ENCODE peak calls at places on chromosomes 2 and 18, in five cellular contexts. J, Y, B, G and I are unnamed samples.

GRCh38 chr2:237919593-237919992 is 47.2 kb upstream of the UBE2F start:
- DNase-seq in B (no peak), J (no peak), G (no peak), Y (no peak), I (no peak)

GRCh38 chr2:238945433-238946150 is 97.7 kb downstream of the TWIST2 start:
- DNase-seq in J (peak), B (no peak), G (peak), Y (peak), I (no peak)

GRCh38 chr2:104412384-104412783 is 441.5 kb upstream of the POU3F3 start:
- DNase-seq in J (no peak), B (peak), Y (no peak), G (peak), I (peak)

GRCh38 chr18:77254711-77255110 is 5.1 kb downstream of the GALR1 start:
- DNase-seq in J (no peak), B (no peak), G (peak), Y (no peak), I (no peak)

GRCh38 chr2:62297642-62298010 is 101.7 kb downstream of the B3GNT2 start:
- DNase-seq in B (no peak), Y (no peak), G (peak), J (peak), I (no peak)

GRCh38 chr2:189347540-189347939 is 93.7 kb upstream of the WDR75 start:
- DNase-seq in J (peak), G (peak), Y (no peak), B (peak), I (peak)

GRCh38 chr2:1557467-1557820 is 144.2 kb downstream of the TPO start:
- DNase-seq in J (no peak), B (no peak), Y (peak), G (no peak), I (no peak)

GRCh38 chr18:58668897-58669296 is 2.4 kb upstream of the MALT1 start:
- DNase-seq in J (no peak), Y (no peak), G (no peak), B (no peak), I (no peak)

GRCh38 chr2:176107731-176108181 is 676 bp downstream of the HOXD11 start:
- DNase-seq in G (no peak), B (no peak), Y (peak), J (no peak), I (no peak)

GRCh38 chr2:38602136-38602731 is 494 bp downstream of the HNRNPLL start:
- DNase-seq in Y (peak), G (peak), J (no peak), B (peak), I (no peak)

GRCh38 chr2:178392215-178392614 is 58.8 kb downstream of the PRKRA start:
- DNase-seq in B (no peak), G (no peak), J (peak), Y (no peak), I (no peak)

GRCh38 chr18:69250305-69251151 is 150.2 kb upstream of the DOK6 start:
- DNase-seq in J (peak), G (no peak), B (peak), Y (no peak), I (no peak)

GRCh38 chr2:45274190-45274926 is 265.1 kb upstream of the SIX2 start:
- DNase-seq in J (no peak), G (peak), Y (no peak), B (no peak), I (no peak)

GRCh38 chr2:40131061-40131704 is 320.7 kb downstream of the SLC8A1 start:
- DNase-seq in Y (no peak), G (no peak), B (no peak), J (no peak), I (no peak)

GRCh38 chr2:1407950-1408695 is 5.1 kb upstream of the TPO start:
- DNase-seq in Y (no peak), J (no peak), B (no peak), G (no peak), I (no peak)

GRCh38 chr18:46411862-46412690 is 244.9 kb downstream of the LOXHD1 start:
- DNase-seq in J (peak), G (peak), Y (no peak), B (no peak), I (no peak)

GRCh38 chr18:74390900-74391299 is 66.2 kb downstream of the DIPK1C start:
- DNase-seq in Y (no peak), B (no peak), G (no peak), J (no peak), I (no peak)

GRCh38 chr2:241120440-241120839 is 18.4 kb upstream of the MTERF4 start:
- DNase-seq in G (no peak), B (no peak), Y (no peak), J (no peak), I (no peak)

GRCh38 chr2:99960724-99961566 is 181.4 kb downstream of the AFF3 start:
- DNase-seq in Y (no peak), B (no peak), J (no peak), G (no peak), I (no peak)

GRCh38 chr2:84694088-84694622 is 177.9 kb downstream of the DNAH6 start:
- DNase-seq in Y (no peak), B (no peak), G (peak), J (no peak), I (no peak)

GRCh38 chr2:52821631-52822030 is 946.0 kb upstream of the CHAC2 start:
- DNase-seq in Y (no peak), G (peak), B (peak), J (peak), I (no peak)
- TF ChIP-seq CTCF in Y (no peak), G (peak), B (peak), J (no peak), I (no peak)

GRCh38 chr2:25257931-25258771 is 83.6 kb downstream of the DNMT3A start:
- DNase-seq in Y (no peak), J (no peak), B (no peak), G (peak), I (no peak)
- TF ChIP-seq CTCF in Y (no peak), J (no peak), B (no peak), G (peak), I (no peak)

GRCh38 chr2:137910641-137911040 is 53.6 kb upstream of the HNMT start:
- DNase-seq in G (peak), Y (no peak), J (peak), B (peak), I (no peak)
- TF ChIP-seq CTCF in G (peak), Y (no peak), J (peak), B (peak), I (no peak)

GRCh38 chr18:42614619-42615293 is 500.7 kb downstream of the RIT2 start:
- DNase-seq in J (peak), B (no peak), G (no peak), Y (no peak), I (no peak)

DNA sequence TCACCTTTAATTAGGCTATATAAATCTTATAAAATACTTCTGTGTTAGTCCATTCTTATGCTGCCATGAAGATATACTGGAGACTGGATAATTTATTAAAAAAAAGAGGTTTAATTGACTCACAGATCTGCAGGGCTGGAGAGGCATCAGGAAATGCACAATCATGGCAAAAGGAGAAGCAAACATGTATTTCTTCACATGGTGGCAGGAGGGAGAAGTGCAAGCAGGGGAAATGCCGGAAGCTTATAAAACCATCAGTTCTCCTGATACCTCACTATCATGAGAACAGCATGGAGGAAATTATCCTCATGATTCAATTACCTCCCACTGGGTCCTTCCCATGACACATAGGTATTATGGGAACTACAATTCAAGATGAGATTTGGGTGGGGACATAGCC is 504.4 kb downstream of the RIT2 start:
- DNase-seq in B (no peak), G (no peak), J (no peak), Y (no peak), I (no peak)
- TF ChIP-seq CTCF in B (no peak), G (no peak), J (no peak), Y (no peak), I (no peak)

DNA sequence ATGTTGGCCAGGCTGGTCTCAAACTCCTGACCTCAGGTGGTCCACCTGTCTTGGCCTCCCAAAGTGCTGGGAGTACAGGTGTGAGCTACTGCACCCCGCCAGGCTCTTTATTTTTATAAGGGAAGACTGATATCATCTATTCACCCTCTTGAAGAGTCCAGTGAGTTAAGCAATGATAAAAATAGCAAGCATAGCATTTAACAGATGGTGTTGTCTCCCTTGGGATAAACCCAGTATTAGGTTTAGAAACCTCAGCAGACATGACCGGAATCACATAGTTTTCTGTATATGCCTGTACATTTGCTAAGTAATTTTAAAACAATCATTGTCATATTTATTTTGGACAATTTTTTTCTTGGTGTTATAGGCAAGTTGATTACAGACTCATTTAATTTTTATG is 888.5 kb downstream of the TRIB2 start:
- DNase-seq in G (no peak), B (no peak), J (no peak), Y (no peak), I (no peak)
- TF ChIP-seq CTCF in G (no peak), B (no peak), J (no peak), Y (no peak), I (no peak)

GRCh38 chr2:20050712-20051517 is 513 bp downstream of the LAPTM4A start:
- DNase-seq in Y (peak), B (peak), J (peak), G (peak), I (peak)
- TF ChIP-seq CTCF in Y (no peak), B (peak), J (no peak), G (no peak), I (no peak)